ENCODE peak calls at places on chromosomes 12 and 14, in five cellular contexts. E is suprapubic skin, Q is breast epithelium, V is HL-60, B is GM12891. X is an unnamed sample.

GRCh38 chr12:1642513-1642912 is 13.5 kb downstream of the WNT5B start:
- DNase-seq in E (no peak), Q (no peak), V (no peak), B (no peak), X (no peak)

GRCh38 chr12:62840311-62840710 is 94.6 kb downstream of the PPM1H start:
- DNase-seq in E (no peak), Q (no peak), V (no peak), B (no peak), X (no peak)

GRCh38 chr12:32102234-32102633 is 4.4 kb upstream of the BICD1 start:
- DNase-seq in E (no peak), Q (no peak), V (no peak), B (no peak), X (no peak)

GRCh38 chr14:67620217-67620789 is 583 bp downstream of the ARG2 start:
- DNase-seq in E (no peak), Q (no peak), V (no peak), B (no peak), X (no peak)

GRCh38 chr14:91454155-91454554 is 36.5 kb upstream of the CCDC88C start:
- DNase-seq in E (no peak), Q (no peak), V (no peak), B (no peak), X (no peak)

GRCh38 chr12:109586385-109587296 is 13.0 kb downstream of the MVK start:
- DNase-seq in E (no peak), Q (no peak), V (no peak), B (no peak), X (no peak)

GRCh38 chr12:109523071-109523470 is 45.6 kb downstream of the UBE3B start:
- DNase-seq in E (no peak), Q (no peak), V (no peak), B (no peak), X (no peak)

GRCh38 chr12:87953257-87953860 is 75.8 kb downstream of the C12orf50 start:
- DNase-seq in E (no peak), Q (no peak), V (no peak), B (no peak), X (peak)

GRCh38 chr14:86217523-86217922 is 687.6 kb downstream of the FLRT2 start:
- DNase-seq in E (no peak), Q (no peak), V (no peak), B (no peak), X (no peak)

GRCh38 chr12:71662861-71663560 is 637 bp downstream of the ZFC3H1 start:
- DNase-seq in E (peak), Q (peak), V (no peak), B (peak), X (no peak)

GRCh38 chr12:77133566-77133965 is 68.2 kb upstream of the E2F7 start:
- DNase-seq in E (no peak), Q (no peak), V (no peak), B (no peak), X (peak)

GRCh38 chr12:71948390-71948789 is 9.7 kb downstream of the TPH2 start:
- DNase-seq in E (no peak), Q (no peak), V (no peak), B (no peak), X (no peak)

GRCh38 chr12:112841891-112842290 is 50.3 kb downstream of the RPH3A start:
- DNase-seq in E (no peak), Q (no peak), V (no peak), B (no peak), X (no peak)

GRCh38 chr12:104586325-104587048 is 129.7 kb downstream of the CHST11 start:
- DNase-seq in E (no peak), Q (no peak), V (no peak), B (no peak), X (no peak)

GRCh38 chr12:31476437-31476836 is 114.5 kb downstream of the DENND5B start:
- DNase-seq in E (no peak), Q (no peak), V (no peak), B (no peak), X (no peak)

GRCh38 chr12:48618541-48618940 is 48.7 kb upstream of the LALBA start:
- DNase-seq in E (peak), Q (peak), V (peak), B (peak), X (peak)

GRCh38 chr14:95811813-95812212 is 64.8 kb upstream of the TUNAR start:
- DNase-seq in E (no peak), Q (no peak), V (no peak), B (no peak), X (no peak)

GRCh38 chr14:84988391-84988790 is 541.6 kb upstream of the FLRT2 start:
- DNase-seq in E (no peak), Q (no peak), V (no peak), B (no peak), X (no peak)

GRCh38 chr14:30227871-30228270 is 300.2 kb upstream of the PRKD1 start:
- DNase-seq in E (no peak), Q (no peak), V (no peak), B (no peak), X (no peak)

GRCh38 chr14:75424496-75424895 is 3.3 kb upstream of the JDP2 start:
- DNase-seq in E (no peak), Q (no peak), V (no peak), B (no peak), X (no peak)

GRCh38 chr14:23078692-23079116 is 16.2 kb downstream of the ACIN1 start:
- DNase-seq in E (peak), Q (no peak), V (peak), B (no peak), X (no peak)

DNA sequence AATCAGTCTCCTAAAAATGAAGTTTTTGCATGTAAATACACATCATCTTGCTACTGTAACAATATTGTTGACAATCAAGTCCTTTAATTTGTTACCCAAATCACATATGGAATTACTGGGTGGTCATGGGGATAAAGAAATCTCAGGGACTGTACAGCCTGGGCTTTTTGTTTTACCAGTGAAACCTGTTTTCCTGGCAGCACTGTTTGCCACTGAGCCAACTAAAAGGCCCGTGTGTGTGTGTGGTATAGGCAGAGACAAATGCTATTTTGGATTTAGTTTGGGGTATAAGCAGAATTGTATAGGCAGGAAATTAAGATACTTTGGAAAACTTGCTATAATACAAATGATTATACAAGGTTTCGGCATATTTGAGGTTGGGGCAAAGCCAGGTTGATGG is 5.7 kb downstream of the NUP37 start:
- DNase-seq in E (no peak), Q (no peak), V (no peak), B (no peak), X (no peak)
- TF ChIP-seq POLR2AphosphoS5 in E (no peak), Q (no peak), V (no peak), B (no peak), X (no peak)

GRCh38 chr12:92466391-92467305 is 236.1 kb upstream of the PLEKHG7 start:
- DNase-seq in E (no peak), Q (no peak), V (no peak), B (no peak), X (no peak)
- TF ChIP-seq POLR2AphosphoS5 in E (no peak), Q (no peak), V (no peak), B (peak), X (no peak)

GRCh38 chr12:113980537-113981337 is 14.6 kb upstream of the RBM19 start:
- DNase-seq in E (no peak), Q (no peak), V (peak), B (peak), X (peak)
- TF ChIP-seq POLR2AphosphoS5 in E (no peak), Q (no peak), V (no peak), B (no peak), X (no peak)

GRCh38 chr14:51613436-51613835 is 38.3 kb upstream of the FRMD6 start:
- DNase-seq in E (no peak), Q (no peak), V (no peak), B (no peak), X (no peak)
- TF ChIP-seq POLR2AphosphoS5 in E (no peak), Q (no peak), V (no peak), B (no peak), X (no peak)

GRCh38 chr14:24436355-24437019 is 6.1 kb downstream of the SDR39U1 start:
- DNase-seq in E (peak), Q (no peak), V (no peak), B (no peak), X (no peak)
- TF ChIP-seq POLR2AphosphoS5 in E (no peak), Q (no peak), V (no peak), B (no peak), X (peak)

DNA sequence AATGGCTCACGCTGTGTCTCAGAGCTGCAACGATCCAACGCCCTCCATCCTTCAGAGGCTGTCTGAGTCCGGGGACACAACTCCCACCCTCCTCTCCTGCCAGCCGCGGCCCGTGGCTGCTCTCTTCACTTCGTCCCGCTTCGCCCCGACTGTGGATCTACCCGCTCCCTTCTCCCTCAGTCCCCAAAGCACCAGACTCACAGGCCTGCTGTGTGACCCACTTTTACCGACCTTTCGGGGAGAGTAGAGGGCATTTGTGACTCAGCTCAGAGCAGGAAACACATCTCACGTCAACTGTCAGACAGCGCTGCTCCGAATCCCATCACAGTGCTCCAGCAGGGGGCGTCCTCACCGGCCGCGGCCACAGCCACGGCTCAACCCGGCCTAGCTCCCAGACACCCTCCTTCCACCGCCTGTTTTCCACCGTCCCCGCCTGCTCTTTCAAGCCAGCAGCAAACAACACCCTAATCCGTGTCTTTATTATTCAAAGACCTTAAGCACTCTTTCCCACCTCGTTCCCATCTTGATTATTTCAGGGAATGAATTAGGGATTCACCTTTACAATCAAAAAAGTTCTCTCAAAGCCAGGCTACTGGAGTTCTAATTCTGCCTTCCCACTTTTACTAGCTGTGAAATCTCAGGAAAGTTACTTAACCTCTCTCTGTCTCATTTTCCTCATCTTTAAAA is 5.0 kb upstream of the AQP2 start:
- DNase-seq in E (peak), Q (peak), V (peak), B (peak), X (no peak)
- TF ChIP-seq POLR2AphosphoS5 in E (no peak), Q (peak), V (no peak), B (no peak), X (no peak)

DNA sequence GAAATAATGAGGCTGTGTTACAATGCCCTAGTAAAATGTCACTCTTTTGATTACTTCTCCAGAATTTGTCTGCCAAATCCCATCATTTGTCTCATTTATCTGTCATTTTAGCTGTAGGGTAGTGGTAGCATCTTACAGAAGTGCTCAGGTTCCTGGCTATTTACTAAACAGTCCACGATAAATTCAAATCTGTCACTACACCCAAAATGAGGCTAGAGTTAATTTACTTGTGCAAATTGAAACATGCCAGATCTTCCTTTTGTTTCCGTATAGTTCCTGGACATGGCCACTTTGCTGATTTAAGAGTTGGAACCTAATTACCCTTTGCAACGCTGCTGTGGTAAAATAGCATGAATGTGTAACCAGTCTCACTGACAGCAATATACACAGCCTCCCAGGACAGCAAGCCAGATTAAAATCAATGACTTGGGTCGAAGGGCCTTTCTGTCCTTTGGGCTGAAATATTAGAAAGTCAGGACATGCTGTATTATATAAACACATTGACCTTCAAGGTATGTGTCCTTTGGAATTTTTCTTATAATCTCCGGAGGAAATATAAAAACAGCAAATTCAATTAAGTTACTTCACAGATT is 485.4 kb downstream of the MDGA2 start:
- DNase-seq in E (no peak), Q (no peak), V (no peak), B (no peak), X (no peak)
- TF ChIP-seq POLR2AphosphoS5 in E (no peak), Q (no peak), V (no peak), B (no peak), X (no peak)

DNA sequence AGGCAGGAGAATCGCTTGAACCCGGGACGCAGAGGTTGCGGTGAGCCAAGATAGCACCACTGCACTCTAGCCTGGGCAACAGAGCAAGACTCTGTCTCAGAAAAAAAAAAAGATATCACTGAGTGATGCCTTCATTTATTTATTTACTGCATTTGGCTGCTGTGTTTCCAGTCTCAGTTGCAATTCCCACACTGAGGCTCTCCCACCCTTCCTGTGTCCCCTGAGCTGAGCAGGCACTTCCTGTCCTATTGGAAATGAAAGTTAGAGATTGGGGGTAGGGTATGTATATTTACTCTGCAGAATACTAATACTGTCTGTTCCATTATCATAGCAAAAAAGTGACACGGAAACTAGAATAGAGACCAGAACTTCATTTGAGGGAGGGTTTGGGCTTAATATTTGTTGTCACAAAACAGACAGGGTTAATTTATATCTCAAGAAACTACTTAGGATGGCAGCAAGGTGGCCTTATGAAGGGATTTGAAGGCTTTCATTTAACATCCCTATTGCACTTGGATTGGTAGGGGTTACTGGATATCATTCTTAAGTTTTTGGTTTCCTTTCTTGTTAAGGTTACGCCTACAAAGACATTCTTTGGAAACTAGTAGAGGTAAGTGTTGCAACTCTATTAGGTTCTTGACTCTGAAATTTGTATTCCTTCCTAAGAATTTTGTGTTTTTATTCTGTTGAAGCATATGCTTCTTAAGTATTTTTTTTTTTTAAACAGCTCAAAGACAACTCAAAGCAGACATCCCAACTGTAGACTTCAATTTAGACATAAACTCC is 1.4 kb upstream of the RBMS2 start:
- DNase-seq in E (no peak), Q (no peak), V (no peak), B (no peak), X (no peak)
- TF ChIP-seq POLR2AphosphoS5 in E (no peak), Q (no peak), V (no peak), B (no peak), X (no peak)

GRCh38 chr14:76784881-76785280 is 23.6 kb downstream of the VASH1 start:
- DNase-seq in E (no peak), Q (no peak), V (no peak), B (peak), X (peak)
- TF ChIP-seq POLR2AphosphoS5 in E (no peak), Q (peak), V (no peak), B (no peak), X (no peak)

GRCh38 chr12:89924191-89924590 is 215.6 kb upstream of the ATP2B1 start:
- DNase-seq in E (no peak), Q (no peak), V (no peak), B (no peak), X (no peak)

GRCh38 chr12:89932950-89933349 is 224.3 kb upstream of the ATP2B1 start:
- DNase-seq in E (no peak), Q (no peak), V (no peak), B (no peak), X (no peak)

GRCh38 chr12:89928467-89928866 is 219.8 kb upstream of the ATP2B1 start:
- DNase-seq in E (no peak), Q (no peak), V (no peak), B (no peak), X (no peak)

DNA sequence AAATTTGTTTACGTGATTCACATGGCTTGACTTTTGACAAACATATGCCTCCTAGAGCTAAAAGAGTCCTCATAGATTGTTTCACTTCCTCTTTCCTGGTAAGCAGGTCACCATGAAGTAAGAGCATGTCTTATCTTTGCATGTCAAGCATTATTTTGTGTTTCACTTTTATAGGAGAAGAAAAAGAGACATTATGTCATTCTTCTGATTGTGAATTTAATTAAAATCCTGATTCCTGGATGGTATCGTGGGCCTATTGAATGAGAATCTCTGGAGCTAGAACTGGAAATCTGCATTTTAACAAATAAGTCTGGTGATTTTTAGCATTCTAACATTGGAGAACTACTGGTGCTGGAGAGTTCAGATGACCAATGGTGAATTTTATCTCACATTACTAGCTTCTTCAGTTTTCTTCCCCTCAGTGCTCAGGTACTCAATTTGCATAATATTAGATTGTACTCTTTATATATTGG is 218.6 kb upstream of the ATP2B1 start:
- DNase-seq in E (no peak), Q (no peak), V (peak), B (peak), X (no peak)
- TF ChIP-seq POLR2AphosphoS5 in E (no peak), Q (no peak), V (no peak), B (no peak), X (no peak)